ENCODE peak calls at places on chromosome 5, in seven cellular contexts. H, S, E, O, D, Q and Y are unnamed samples.

GRCh38 chr5:109997191-109997590 is 307.5 kb downstream of the MAN2A1 start:
- DNase-seq in H (no peak), S (no peak), E (no peak), O (no peak), D (no peak), Q (no peak), Y (no peak)

GRCh38 chr5:156684216-156684615 is 165.9 kb upstream of the PPP1R2B start:
- DNase-seq in H (no peak), S (no peak), E (no peak), O (no peak), D (no peak), Q (no peak), Y (no peak)

GRCh38 chr5:177130211-177131018 is 3.2 kb upstream of the NSD1 start:
- DNase-seq in H (no peak), S (no peak), E (no peak), O (no peak), D (no peak), Q (no peak), Y (no peak)

GRCh38 chr5:94832685-94833084 is 214.2 kb downstream of the SLF1 start:
- DNase-seq in H (no peak), S (no peak), E (no peak), O (no peak), D (no peak), Q (no peak), Y (no peak)

GRCh38 chr5:149636861-149637246 is 55.6 kb downstream of the ARHGEF37 start:
- DNase-seq in H (no peak), S (no peak), E (no peak), O (peak; percentile 80), D (no peak), Q (peak; percentile 93), Y (peak; percentile 63)

GRCh38 chr5:1101991-1102713 is 9.7 kb downstream of the SLC12A7 start:
- DNase-seq in H (peak; percentile 75), S (no peak), E (no peak), O (peak; percentile 96), D (no peak), Q (no peak), Y (no peak)

GRCh38 chr5:98585661-98586310 is 187.7 kb upstream of the RGMB start:
- DNase-seq in H (no peak), S (no peak), E (no peak), O (no peak), D (no peak), Q (no peak), Y (peak; percentile 6)

GRCh38 chr5:137836997-137837396 is 30.7 kb upstream of the MYOT start:
- DNase-seq in H (peak; percentile 39), S (peak; percentile 39), E (no peak), O (no peak), D (no peak), Q (no peak), Y (no peak)

GRCh38 chr5:154401355-154401754 is 44.4 kb upstream of the SAP30L start:
- DNase-seq in H (no peak), S (no peak), E (no peak), O (no peak), D (no peak), Q (no peak), Y (no peak)

GRCh38 chr5:53323511-53323910 is 156.9 kb upstream of the FST start:
- DNase-seq in H (no peak), S (no peak), E (peak; percentile 47), O (no peak), D (no peak), Q (no peak), Y (no peak)

GRCh38 chr5:56155085-56155484 is 78.0 kb downstream of the ANKRD55 start:
- DNase-seq in H (no peak), S (no peak), E (peak; percentile 58), O (no peak), D (no peak), Q (no peak), Y (no peak)

GRCh38 chr5:81140942-81141341 is 92.2 kb upstream of the CKMT2 start:
- DNase-seq in H (peak; percentile 48), S (no peak), E (no peak), O (no peak), D (no peak), Q (no peak), Y (peak; percentile 79)

GRCh38 chr5:51895834-51896233 is 512.6 kb downstream of the ISL1 start:
- DNase-seq in H (no peak), S (no peak), E (no peak), O (no peak), D (no peak), Q (no peak), Y (no peak)

GRCh38 chr5:120615967-120616645 is 152.0 kb downstream of the PRR16 start:
- DNase-seq in H (no peak), S (no peak), E (peak; percentile 62), O (no peak), D (no peak), Q (no peak), Y (peak; percentile 54)

GRCh38 chr5:67620386-67621039 is 423.9 kb upstream of the CD180 start:
- DNase-seq in H (no peak), S (no peak), E (no peak), O (no peak), D (no peak), Q (no peak), Y (no peak)

GRCh38 chr5:2258861-2259260 is 376.1 kb upstream of the IRX4 start:
- DNase-seq in H (no peak), S (no peak), E (no peak), O (no peak), D (no peak), Q (no peak), Y (no peak)

GRCh38 chr5:174918655-174919054 is 194.3 kb downstream of the MSX2 start:
- DNase-seq in H (no peak), S (no peak), E (peak; percentile 55), O (no peak), D (no peak), Q (no peak), Y (no peak)

GRCh38 chr5:138230261-138230660 is 17.1 kb upstream of the CDC23 start:
- DNase-seq in H (peak; percentile 53), S (no peak), E (no peak), O (no peak), D (no peak), Q (no peak), Y (no peak)

GRCh38 chr5:109426075-109426474 is 16.3 kb upstream of the PJA2 start:
- DNase-seq in H (no peak), S (no peak), E (no peak), O (no peak), D (no peak), Q (no peak), Y (no peak)

GRCh38 chr5:107658528-107658927 is 12.2 kb downstream of the EFNA5 start:
- DNase-seq in H (no peak), S (no peak), E (no peak), O (no peak), D (no peak), Q (no peak), Y (no peak)

GRCh38 chr5:19605846-19606407 is 382.1 kb downstream of the CDH18 start:
- DNase-seq in H (no peak), S (no peak), E (no peak), O (no peak), D (no peak), Q (no peak), Y (no peak)

GRCh38 chr5:130571076-130571475 is 594.0 kb downstream of the HINT1 start:
- DNase-seq in H (no peak), S (no peak), E (no peak), O (no peak), D (no peak), Q (no peak), Y (no peak)

GRCh38 chr5:133801955-133802751 is 166.3 kb downstream of the C5orf15 start:
- DNase-seq in H (peak; percentile 50), S (peak; percentile 88), E (no peak), O (peak; percentile 62), D (no peak), Q (no peak), Y (peak; percentile 12)

GRCh38 chr5:163509288-163510040 is 4.0 kb downstream of the MAT2B start:
- DNase-seq in H (no peak), S (peak; percentile 32), E (no peak), O (no peak), D (no peak), Q (no peak), Y (peak; percentile 54)

GRCh38 chr5:96072138-96072790 is 110.6 kb upstream of the ELL2 start:
- DNase-seq in H (no peak), S (no peak), E (no peak), O (no peak), D (no peak), Q (no peak), Y (no peak)

GRCh38 chr5:83277154-83277553 is 194.4 kb upstream of the VCAN start:
- DNase-seq in H (peak; percentile 26), S (no peak), E (no peak), O (no peak), D (no peak), Q (no peak), Y (no peak)

DNA sequence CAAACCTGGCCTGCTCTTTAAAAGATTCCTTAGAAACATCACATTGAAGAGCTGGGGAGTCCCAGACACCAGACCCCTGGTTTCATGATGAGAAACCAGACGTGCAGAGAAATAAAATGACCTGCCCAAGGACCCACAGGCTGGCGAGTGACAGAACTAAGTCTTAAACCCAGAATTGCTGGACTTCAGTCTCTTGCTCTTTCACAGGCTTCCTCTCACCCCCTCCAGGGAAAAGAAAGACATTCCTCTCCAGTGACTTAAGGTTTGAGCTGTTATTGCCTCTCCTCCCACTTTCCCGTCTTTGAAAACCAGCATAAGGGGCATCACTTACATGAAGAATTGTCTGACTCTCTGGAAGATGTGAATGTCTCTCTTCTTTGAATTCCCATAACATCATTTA is 535.2 kb downstream of the IRX1 start:
- DNase-seq in H (no peak), S (no peak), E (no peak), O (no peak), D (no peak), Q (no peak), Y (no peak)
- TF ChIP-seq CTCF in H (no peak), S (no peak), E (no peak), O (no peak), D (no peak), Q (no peak), Y (no peak)

GRCh38 chr5:7078901-7079300 is 317.0 kb upstream of the ADCY2 start:
- DNase-seq in H (no peak), S (no peak), E (no peak), O (no peak), D (no peak), Q (peak; percentile 47), Y (no peak)
- TF ChIP-seq CTCF in H (no peak), S (no peak), E (peak; percentile 44), O (peak; percentile 24), D (no peak), Q (no peak), Y (no peak)

GRCh38 chr5:15105799-15106393 is 234.3 kb upstream of the ANKH start:
- DNase-seq in H (peak; percentile 45), S (no peak), E (no peak), O (no peak), D (no peak), Q (peak; percentile 56), Y (peak; percentile 33)
- TF ChIP-seq CTCF in H (peak; percentile 76), S (peak; percentile 55), E (peak; percentile 83), O (peak; percentile 75), D (peak; percentile 30), Q (peak; percentile 85), Y (peak; percentile 79)

DNA sequence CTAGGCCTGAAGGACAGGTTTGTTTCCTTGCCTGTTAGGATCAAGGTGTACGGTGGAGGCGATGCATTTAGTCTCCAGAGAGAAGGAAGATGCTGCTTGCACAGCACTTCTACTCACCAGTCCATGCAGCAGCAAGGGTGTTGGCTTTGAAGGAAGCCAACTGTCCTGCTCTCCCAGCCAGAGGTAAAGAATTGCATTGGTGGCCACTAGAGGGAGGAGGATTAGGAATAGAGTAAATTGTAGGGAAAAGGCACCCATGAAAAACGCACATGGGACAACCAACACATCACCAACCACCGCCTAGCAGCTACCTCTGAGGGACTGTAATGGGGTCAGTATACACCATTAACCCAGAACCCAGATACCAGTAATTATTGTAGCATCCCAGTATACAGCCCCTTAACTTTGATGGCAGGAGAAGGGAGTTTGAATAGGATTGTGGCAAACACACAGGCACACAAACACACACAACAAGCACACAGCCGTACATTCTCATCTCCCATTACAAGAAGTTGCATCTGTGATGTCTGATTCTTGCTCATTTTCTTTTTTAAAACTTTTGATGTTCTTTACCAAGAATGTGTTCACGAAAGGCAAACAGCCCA is 267.7 kb downstream of the ADAMTS6 start:
- DNase-seq in H (no peak), S (no peak), E (no peak), O (no peak), D (no peak), Q (peak; percentile 19), Y (no peak)
- TF ChIP-seq CTCF in H (peak; percentile 47), S (no peak), E (peak; percentile 58), O (peak; percentile 57), D (no peak), Q (peak; percentile 70), Y (peak; percentile 53)